ENCODE peak calls at places on chromosomes 12 and 14, in seven cellular contexts. M is uterus, J is sigmoid colon, T is adrenal gland, Z is HCT116, W is NB4, Q is A549. X is an unnamed sample.

GRCh38 chr12:127655691-127656090 is 611.3 kb upstream of the TMEM132C start:
- DNase-seq in M (no peak), J (no peak), T (no peak), Z (no peak), W (no peak), Q (no peak), X (no peak)

GRCh38 chr14:35159742-35160409 is 37.5 kb downstream of the PRORP start:
- DNase-seq in M (no peak), J (no peak), T (no peak), Z (peak), W (no peak), Q (peak), X (no peak)

GRCh38 chr14:103231376-103232019 is 102.5 kb upstream of the EIF5 start:
- DNase-seq in M (no peak), J (no peak), T (no peak), Z (no peak), W (no peak), Q (no peak), X (no peak)

GRCh38 chr12:29907486-29907885 is 123.7 kb upstream of the TMTC1 start:
- DNase-seq in M (no peak), J (no peak), T (no peak), Z (no peak), W (no peak), Q (no peak), X (no peak)

GRCh38 chr12:7927470-7927869 is 8.5 kb downstream of the SLC2A3 start:
- DNase-seq in M (no peak), J (no peak), T (no peak), Z (no peak), W (no peak), Q (no peak), X (no peak)

GRCh38 chr12:104490850-104491249 is 34.1 kb downstream of the CHST11 start:
- DNase-seq in M (no peak), J (no peak), T (no peak), Z (no peak), W (no peak), Q (no peak), X (no peak)

GRCh38 chr12:105142259-105142658 is 34.7 kb downstream of the WASHC4 start:
- DNase-seq in M (no peak), J (no peak), T (no peak), Z (no peak), W (no peak), Q (no peak), X (no peak)

GRCh38 chr12:50924439-50925341 is 27.7 kb upstream of the HIGD1C start:
- DNase-seq in M (peak), J (peak), T (peak), Z (peak), W (peak), Q (no peak), X (peak)

GRCh38 chr14:20489093-20489994 is 16.0 kb upstream of the RNASE10 start:
- DNase-seq in M (no peak), J (no peak), T (no peak), Z (no peak), W (peak), Q (no peak), X (no peak)

DNA sequence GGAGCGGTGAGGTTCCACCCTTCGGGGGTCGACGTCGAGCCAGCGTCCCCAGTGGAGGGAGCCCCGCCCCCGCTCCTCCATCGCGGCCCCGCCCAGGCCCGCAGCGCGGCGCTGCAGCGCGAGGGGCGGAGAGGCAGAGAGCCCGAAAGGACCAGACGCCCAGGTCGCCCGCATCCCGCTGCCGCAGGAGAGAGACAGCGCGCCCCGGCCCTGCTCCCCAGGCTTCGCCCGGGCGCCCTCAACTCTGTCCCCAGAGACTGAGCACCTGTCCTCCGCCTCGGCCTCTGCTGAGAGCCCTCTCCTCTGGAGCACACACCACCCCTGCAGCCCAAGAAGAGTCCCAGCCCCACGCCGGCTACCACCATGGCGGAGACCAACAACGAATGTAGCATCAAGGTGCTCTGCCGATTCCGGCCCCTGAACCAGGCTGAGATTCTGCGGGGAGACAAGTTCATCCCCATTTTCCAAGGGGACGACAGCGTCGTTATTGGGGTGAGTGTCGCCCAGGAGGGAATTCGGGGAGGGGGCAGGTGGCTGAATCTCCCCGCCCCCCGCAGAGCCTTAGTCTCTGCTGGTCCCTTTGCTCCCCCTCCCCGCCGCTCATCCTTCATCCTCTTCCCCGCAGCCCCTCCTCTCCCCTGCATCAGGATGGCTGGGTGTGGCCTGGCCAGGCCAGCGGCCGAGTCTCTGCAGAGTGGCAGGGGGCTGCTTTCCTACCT is at the start of gene KIF5A:
- DNase-seq in M (no peak), J (no peak), T (peak), Z (no peak), W (no peak), Q (peak), X (no peak)
- TF ChIP-seq POLR2A in M (no peak), J (no peak), T (no peak), Z (no peak), W (no peak), Q (no peak), X (no peak)

GRCh38 chr12:132673288-132674179 is 13.6 kb downstream of the POLE start:
- DNase-seq in M (no peak), J (peak), T (no peak), Z (no peak), W (no peak), Q (no peak), X (no peak)
- TF ChIP-seq POLR2A in M (no peak), J (no peak), T (no peak), Z (no peak), W (no peak), Q (no peak), X (no peak)

GRCh38 chr12:47779943-47780504 is 7.0 kb downstream of the SLC48A1 start:
- DNase-seq in M (no peak), J (peak), T (no peak), Z (no peak), W (no peak), Q (no peak), X (no peak)
- TF ChIP-seq POLR2A in M (no peak), J (no peak), T (no peak), Z (no peak), W (no peak), Q (no peak), X (no peak)

GRCh38 chr12:128792881-128793280 is 30.9 kb downstream of the SLC15A4 start:
- DNase-seq in M (no peak), J (peak), T (no peak), Z (no peak), W (no peak), Q (no peak), X (peak)

GRCh38 chr12:128790221-128790620 is 33.5 kb downstream of the SLC15A4 start:
- DNase-seq in M (no peak), J (peak), T (no peak), Z (no peak), W (no peak), Q (no peak), X (no peak)

GRCh38 chr12:128792398-128792797 is 31.4 kb downstream of the SLC15A4 start:
- DNase-seq in M (no peak), J (peak), T (no peak), Z (no peak), W (no peak), Q (no peak), X (peak)

GRCh38 chr12:128790653-128791373 is 32.9 kb downstream of the SLC15A4 start:
- DNase-seq in M (no peak), J (peak), T (no peak), Z (no peak), W (no peak), Q (no peak), X (no peak)

GRCh38 chr12:128791395-128792322 is 32.1 kb downstream of the SLC15A4 start:
- DNase-seq in M (no peak), J (peak), T (no peak), Z (no peak), W (peak), Q (no peak), X (no peak)
- TF ChIP-seq POLR2A in M (no peak), J (no peak), T (no peak), Z (no peak), W (no peak), Q (no peak), X (no peak)

GRCh38 chr14:43141636-43142191 is 1365.4 kb downstream of the FSCB start:
- DNase-seq in M (no peak), J (no peak), T (no peak), Z (no peak), W (no peak), Q (no peak), X (no peak)

GRCh38 chr14:43147480-43147879 is 1359.6 kb downstream of the FSCB start:
- DNase-seq in M (no peak), J (no peak), T (no peak), Z (no peak), W (no peak), Q (no peak), X (no peak)

GRCh38 chr14:43145361-43145760 is 1361.7 kb downstream of the FSCB start:
- DNase-seq in M (no peak), J (no peak), T (no peak), Z (no peak), W (no peak), Q (no peak), X (no peak)

GRCh38 chr14:43140453-43140852 is 1366.6 kb downstream of the FSCB start:
- DNase-seq in M (no peak), J (no peak), T (no peak), Z (no peak), W (no peak), Q (no peak), X (no peak)

GRCh38 chr14:43143106-43143505 is 1364.0 kb downstream of the FSCB start:
- DNase-seq in M (no peak), J (no peak), T (no peak), Z (no peak), W (no peak), Q (no peak), X (no peak)
- TF ChIP-seq POLR2A in M (no peak), J (no peak), T (no peak), Z (no peak), W (no peak), Q (no peak), X (no peak)

GRCh38 chr14:68819260-68819691 is 26.4 kb upstream of the ZFP36L1 start:
- DNase-seq in M (peak), J (peak), T (no peak), Z (peak), W (no peak), Q (no peak), X (peak)
- TF ChIP-seq POLR2A in M (no peak), J (no peak), T (no peak), Z (no peak), W (no peak), Q (no peak), X (no peak)

DNA sequence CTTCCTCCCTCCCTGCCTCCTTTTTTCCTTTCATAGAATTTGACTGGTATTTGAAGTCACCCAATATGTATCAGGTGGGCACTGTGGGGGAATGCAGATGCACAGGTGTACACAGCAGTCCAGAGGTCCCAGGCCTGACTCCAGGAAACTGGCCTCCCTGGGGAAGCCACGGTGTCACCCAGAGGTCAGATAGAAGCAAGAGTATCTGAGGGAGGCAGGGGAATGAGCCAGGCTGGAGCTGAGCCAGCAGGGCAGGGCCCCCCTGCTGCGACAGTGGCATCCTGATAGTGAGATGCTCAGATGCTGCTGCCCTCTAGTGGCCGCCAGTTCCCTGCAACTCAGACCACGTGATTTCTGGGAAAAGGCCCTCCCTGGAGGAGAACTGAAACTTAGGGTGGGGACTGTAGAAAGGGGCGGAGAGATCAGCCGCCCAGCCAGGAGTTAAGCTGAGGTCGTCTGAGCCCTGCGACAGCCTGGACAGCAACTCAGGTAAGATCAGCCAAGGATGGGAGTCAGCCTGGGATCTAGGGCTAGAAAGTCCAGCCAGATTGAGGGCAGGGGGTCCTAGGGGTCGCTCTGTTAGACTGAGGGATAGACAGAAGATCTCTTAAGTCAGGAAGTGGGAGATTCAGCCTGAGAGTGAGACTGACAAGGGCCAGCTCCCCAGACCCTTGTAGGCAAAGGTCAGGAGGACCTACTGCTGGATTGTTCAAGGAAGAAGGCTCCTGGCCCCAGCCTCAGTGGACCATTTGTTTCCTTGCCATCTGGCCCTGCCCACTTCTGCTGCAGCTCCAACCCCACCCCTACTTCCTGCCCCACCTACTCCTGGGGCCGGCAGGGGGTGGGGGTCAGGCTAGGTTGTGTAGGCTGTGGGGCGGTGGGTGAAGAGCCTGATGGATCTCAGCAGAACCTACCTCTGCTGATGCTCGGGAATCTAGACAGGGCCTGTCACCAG is at the start of gene IRF9:
- DNase-seq in M (peak), J (peak), T (peak), Z (peak), W (peak), Q (peak), X (peak)
- TF ChIP-seq POLR2A in M (peak), J (peak), T (peak), Z (peak), W (no peak), Q (no peak), X (no peak)

DNA sequence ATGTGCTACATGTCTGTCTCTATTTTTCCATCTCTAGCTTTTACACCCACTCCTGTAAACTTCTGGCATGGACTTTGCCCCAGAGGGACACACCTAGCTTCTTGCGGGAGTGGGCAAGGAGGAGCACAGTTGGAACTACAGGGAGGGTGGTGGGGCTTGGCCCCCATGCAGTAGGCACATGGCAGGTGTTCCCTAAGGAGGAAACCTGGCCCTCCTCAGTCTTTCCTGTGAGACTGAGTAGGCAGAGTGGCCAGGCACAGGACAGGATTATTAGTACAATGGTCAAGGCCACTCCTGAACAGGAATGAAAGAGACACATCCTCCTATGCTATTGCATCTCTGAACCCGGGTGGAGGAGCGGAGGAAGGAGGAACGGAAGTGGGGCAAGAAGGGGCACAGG is 882 bp downstream of the MYO1A start:
- DNase-seq in M (no peak), J (no peak), T (no peak), Z (no peak), W (no peak), Q (no peak), X (no peak)
- TF ChIP-seq POLR2A in M (no peak), J (no peak), T (no peak), Z (no peak), W (no peak), Q (no peak), X (no peak)

GRCh38 chr12:56715798-56716197 is 9.3 kb downstream of the NACA start:
- DNase-seq in M (no peak), J (no peak), T (no peak), Z (no peak), W (no peak), Q (no peak), X (no peak)
- TF ChIP-seq POLR2A in M (no peak), J (no peak), T (no peak), Z (no peak), W (no peak), Q (no peak), X (no peak)

DNA sequence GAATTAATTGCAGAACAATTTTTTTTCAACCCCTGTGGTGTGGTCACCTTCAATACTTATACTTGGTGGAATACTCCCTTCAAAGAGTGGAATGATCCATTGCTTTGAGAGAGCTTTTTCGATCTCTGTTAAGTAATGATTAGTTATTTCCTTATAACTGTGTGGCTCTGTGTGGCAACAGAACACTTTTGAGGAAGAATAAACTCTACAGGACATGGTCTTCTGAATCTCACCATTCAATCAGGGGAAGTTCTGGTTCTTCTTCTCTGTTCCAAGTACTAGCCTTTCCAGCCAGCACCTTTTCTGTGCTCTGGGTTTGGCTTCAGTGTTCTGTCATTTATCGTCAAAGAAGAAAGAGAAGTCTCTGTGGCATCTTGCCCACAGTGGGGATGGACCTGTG is 369.2 kb downstream of the ZFP36L1 start:
- DNase-seq in M (no peak), J (no peak), T (no peak), Z (no peak), W (no peak), Q (no peak), X (no peak)
- TF ChIP-seq POLR2A in M (no peak), J (no peak), T (no peak), Z (no peak), W (no peak), Q (no peak), X (no peak)

X was measured in stomach.